ENCODE peak calls at places on chromosomes 5 and 9, in seven cellular contexts. H is mammary epithelial cell, C is tibial nerve, K is upper lobe of right lung, V is A549, T is endothelial cell of umbilical vein, F is HAP-1. Q is an unnamed sample.

GRCh38 chr5:112203229-112203628 is 215.8 kb downstream of the EPB41L4A start:
- DNase-seq in H (peak; percentile 37), C (no peak), K (no peak), V (no peak), T (no peak), F (no peak), Q (no peak)

GRCh38 chr9:124778575-124779367 is 1.8 kb downstream of the OLFML2A start:
- DNase-seq in H (no peak), C (no peak), K (peak; percentile 31), V (no peak), T (no peak), F (peak; percentile 4), Q (peak; percentile 33)

GRCh38 chr5:172694061-172694460 is 53.0 kb downstream of the NEURL1B start:
- DNase-seq in H (peak; percentile 12), C (no peak), K (no peak), V (no peak), T (no peak), F (no peak), Q (no peak)

GRCh38 chr9:135156525-135157510 is 69.3 kb downstream of the OLFM1 start:
- DNase-seq in H (peak; percentile 9), C (peak; percentile 20), K (peak; percentile 75), V (peak; percentile 53), T (peak; percentile 8), F (peak; percentile 33), Q (no peak)

GRCh38 chr5:6910950-6911349 is 197.7 kb downstream of the TENT4A start:
- DNase-seq in H (no peak), C (no peak), K (no peak), V (no peak), T (no peak), F (no peak), Q (no peak)

GRCh38 chr5:108084105-108084504 is 297.8 kb downstream of the FBXL17 start:
- DNase-seq in H (peak; percentile 33), C (no peak), K (no peak), V (no peak), T (peak; percentile 21), F (peak; percentile 30), Q (no peak)

GRCh38 chr5:83900307-83900706 is 179.7 kb upstream of the HAPLN1 start:
- DNase-seq in H (no peak), C (no peak), K (no peak), V (no peak), T (no peak), F (no peak), Q (no peak)

GRCh38 chr9:97396256-97396655 is 15.6 kb upstream of the TDRD7 start:
- DNase-seq in H (no peak), C (no peak), K (no peak), V (no peak), T (no peak), F (no peak), Q (no peak)

GRCh38 chr9:105059260-105059659 is 131.3 kb upstream of the ABCA1 start:
- DNase-seq in H (no peak), C (no peak), K (no peak), V (no peak), T (no peak), F (no peak), Q (no peak)

GRCh38 chr9:124285903-124286291 is 28.1 kb downstream of the NEK6 start:
- DNase-seq in H (no peak), C (peak; percentile 87), K (peak; percentile 84), V (peak; percentile 51), T (peak; percentile 90), F (no peak), Q (peak; percentile 96)

GRCh38 chr9:93187574-93187973 is 3.6 kb downstream of the WNK2 start:
- DNase-seq in H (no peak), C (no peak), K (no peak), V (no peak), T (no peak), F (no peak), Q (no peak)
- H3K4me3 ChIP-seq in H (no peak overlapping the region), C (no peak overlapping the region), K (no peak overlapping the region), V (no peak overlapping the region), T (no peak overlapping the region), F (no peak overlapping the region), Q (no peak overlapping the region)

GRCh38 chr5:32581010-32581785 is 4.2 kb upstream of the SUB1 start:
- DNase-seq in H (no peak), C (no peak), K (no peak), V (no peak), T (no peak), F (no peak), Q (no peak)
- H3K4me1 ChIP-seq in H (peaks cover 11% of the 10 kb centered on the region), C (no peaks in the 10 kb centered on the region), K (peaks cover 14% of the 10 kb centered on the region), V (peaks cover 13% of the 10 kb centered on the region), T (peaks cover 15% of the 10 kb centered on the region), F (peaks cover 9% of the 10 kb centered on the region), Q (peaks cover under 1% of the 10 kb centered on the region)

GRCh38 chr9:34579097-34579818 is 10.3 kb downstream of the CNTFR start:
- DNase-seq in H (no peak), C (no peak), K (no peak), V (no peak), T (no peak), F (no peak), Q (no peak)
- H3K4me3 ChIP-seq in H (no peak overlapping the region), C (no peak overlapping the region), K (no peak overlapping the region), V (no peak overlapping the region), T (no peak overlapping the region), F (no peak overlapping the region), Q (no peak overlapping the region)

DNA sequence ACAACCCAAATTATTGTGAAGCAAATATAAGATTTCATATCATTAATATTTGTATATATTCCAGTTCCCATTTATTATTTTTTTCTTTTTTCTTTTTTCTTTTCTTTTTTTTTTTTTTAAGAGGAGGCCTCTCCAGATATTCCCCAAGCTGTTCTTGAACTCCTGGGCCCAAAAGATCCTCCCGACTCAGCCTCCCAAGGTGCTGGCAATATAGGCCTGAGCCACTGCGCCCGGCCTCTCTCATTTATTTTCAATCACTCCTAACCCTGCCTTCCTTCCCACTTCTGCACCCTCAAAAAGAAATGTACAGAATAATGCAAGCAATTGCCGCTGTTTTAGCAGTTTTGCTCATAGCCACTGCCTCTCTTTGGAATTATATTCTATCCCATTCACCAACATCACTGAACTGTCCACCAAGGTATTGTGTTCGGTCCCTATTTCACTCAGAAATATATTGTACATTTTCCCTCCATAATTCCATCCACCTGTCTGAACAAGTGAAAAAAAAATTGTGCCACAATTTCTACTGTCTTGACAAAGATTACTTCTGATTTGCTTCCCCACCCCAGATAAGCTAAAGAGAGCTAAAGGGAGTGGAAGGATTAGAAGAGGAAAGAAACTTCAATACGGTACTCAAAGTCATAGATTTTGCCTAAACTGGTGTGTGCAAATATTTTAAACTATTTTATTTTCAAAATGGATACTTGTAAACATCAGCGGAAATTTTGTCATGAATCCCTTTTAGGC is 1.9 kb downstream of the FNBP1 start:
- DNase-seq in H (no peak), C (no peak), K (no peak), V (no peak), T (no peak), F (no peak), Q (no peak)
- H3K4me1 ChIP-seq in H (peaks cover 9% of the 10 kb centered on the region), C (peaks cover 65% of the 10 kb centered on the region), K (peaks cover 54% of the 10 kb centered on the region), V (peaks cover 19% of the 10 kb centered on the region), T (peaks cover 36% of the 10 kb centered on the region), F (peaks cover 29% of the 10 kb centered on the region), Q (peaks cover 30% of the 10 kb centered on the region)

GRCh38 chr5:77211691-77212047 is 1.2 kb downstream of the PDE8B start:
- DNase-seq in H (no peak), C (no peak), K (no peak), V (no peak), T (no peak), F (no peak), Q (no peak)
- H3K4me3 ChIP-seq in H (no peak overlapping the region), C (no peak overlapping the region), K (peak overlapping the region; percentile 46), V (no peak overlapping the region), T (no peak overlapping the region), F (no peak overlapping the region), Q (peak overlapping the region; percentile 65)

GRCh38 chr5:126984632-126985031 is 45.7 kb downstream of the MARCHF3 start:
- DNase-seq in H (no peak), C (no peak), K (no peak), V (no peak), T (no peak), F (no peak), Q (no peak)

GRCh38 chr5:126982926-126983873 is 47.2 kb downstream of the MARCHF3 start:
- DNase-seq in H (no peak), C (no peak), K (no peak), V (no peak), T (no peak), F (no peak), Q (no peak)

GRCh38 chr5:126983874-126984266 is 46.5 kb downstream of the MARCHF3 start:
- DNase-seq in H (no peak), C (no peak), K (no peak), V (no peak), T (no peak), F (no peak), Q (no peak)

GRCh38 chr5:126987271-126987899 is 43.0 kb downstream of the MARCHF3 start:
- DNase-seq in H (no peak), C (no peak), K (no peak), V (no peak), T (no peak), F (no peak), Q (no peak)

GRCh38 chr5:126988021-126988569 is 42.3 kb downstream of the MARCHF3 start:
- DNase-seq in H (no peak), C (no peak), K (no peak), V (no peak), T (peak; percentile 91), F (no peak), Q (no peak)
- H3K4me1 ChIP-seq in H (no peaks in the 10 kb centered on the region), C (no peaks in the 10 kb centered on the region), K (no peaks in the 10 kb centered on the region), V (no peaks in the 10 kb centered on the region), T (peaks cover 16% of the 10 kb centered on the region), F (peaks cover 6% of the 10 kb centered on the region), Q (no peaks in the 10 kb centered on the region)

GRCh38 chr9:5631021-5631420 is 2.1 kb downstream of the RIC1 start:
- DNase-seq in H (no peak), C (no peak), K (no peak), V (no peak), T (no peak), F (no peak), Q (no peak)
- H3K4me3 ChIP-seq in H (peak overlapping the region; percentile 84), C (no peak overlapping the region), K (peak overlapping the region; percentile 87), V (peak overlapping the region; percentile 84), T (no peak overlapping the region), F (peak overlapping the region; percentile 9), Q (peak overlapping the region; percentile 73)

DNA sequence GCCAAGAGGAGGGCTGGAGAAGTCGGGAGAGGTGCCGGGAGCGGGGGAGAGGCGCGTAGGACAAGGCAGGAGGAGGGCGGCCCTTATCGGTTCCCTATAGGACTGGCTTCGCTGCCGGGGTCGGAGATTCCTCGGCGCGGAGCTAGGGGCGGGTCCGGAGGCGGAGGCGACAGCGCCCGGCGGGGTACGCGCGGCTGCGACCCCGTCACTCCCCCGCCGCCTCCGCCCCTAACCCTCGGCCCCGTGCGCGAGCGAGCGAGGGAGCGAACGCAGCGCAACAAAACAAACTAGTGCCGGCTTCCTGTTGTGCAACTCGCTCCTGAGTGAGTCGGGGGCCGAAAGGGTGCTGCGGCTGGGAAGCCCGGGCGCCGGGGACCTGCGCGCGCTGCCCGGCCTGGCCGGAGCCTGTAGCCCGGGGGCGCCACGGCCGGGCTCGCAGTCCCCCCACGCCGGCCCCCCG is 2.0 kb downstream of the GLIS3 start:
- DNase-seq in H (peak; percentile 59), C (peak; percentile 45), K (peak; percentile 86), V (peak; percentile 86), T (peak; percentile 64), F (peak; percentile 81), Q (peak; percentile 75)
- H3K4me1 ChIP-seq in H (peaks cover 64% of the 10 kb centered on the region), C (peaks cover 55% of the 10 kb centered on the region), K (peaks cover 10% of the 10 kb centered on the region), V (peaks cover 64% of the 10 kb centered on the region), T (peaks cover 33% of the 10 kb centered on the region), F (peaks cover 25% of the 10 kb centered on the region), Q (peaks cover 14% of the 10 kb centered on the region)